ENCODE peak calls at places on chromosomes 2 and 18, in five cellular contexts. One of them, this sample, is unnamed.

GRCh38 chr2:55518846-55519167 is 711 bp upstream of the CFAP36 start:
- DNase-seq in DMS153: no peak
- DNase-seq in AG09319: no peak
- DNase-seq in T-cell: no peak
- DNase-seq in RCC 7860: no peak
- DNase-seq in this sample: peak

GRCh38 chr2:240232961-240233890 is 92.8 kb upstream of the OTOS start:
- DNase-seq in DMS153: peak
- DNase-seq in AG09319: peak
- DNase-seq in T-cell: peak
- DNase-seq in RCC 7860: peak
- DNase-seq in this sample: peak

GRCh38 chr2:85409719-85410583 is at the start of gene CAPG:
- DNase-seq in DMS153: no peak
- DNase-seq in AG09319: no peak
- DNase-seq in T-cell: peak
- DNase-seq in RCC 7860: peak
- DNase-seq in this sample: peak

GRCh38 chr2:40451926-40452605 is at the start of gene SLC8A1:
- DNase-seq in DMS153: peak
- DNase-seq in AG09319: no peak
- DNase-seq in T-cell: no peak
- DNase-seq in RCC 7860: no peak
- DNase-seq in this sample: no peak

GRCh38 chr2:65316072-65316471 is 88.4 kb downstream of the ACTR2 start:
- DNase-seq in DMS153: no peak
- DNase-seq in AG09319: peak
- DNase-seq in T-cell: no peak
- DNase-seq in RCC 7860: no peak
- DNase-seq in this sample: no peak

GRCh38 chr18:74392323-74392722 is 64.8 kb downstream of the DIPK1C start:
- DNase-seq in DMS153: no peak
- DNase-seq in AG09319: no peak
- DNase-seq in T-cell: no peak
- DNase-seq in RCC 7860: no peak
- DNase-seq in this sample: no peak

GRCh38 chr2:217045725-217046475 is 186.0 kb upstream of the TNP1 start:
- DNase-seq in DMS153: no peak
- DNase-seq in AG09319: no peak
- DNase-seq in T-cell: no peak
- DNase-seq in RCC 7860: no peak
- DNase-seq in this sample: no peak

GRCh38 chr18:54358495-54358793 is 738 bp downstream of the C18orf54 start:
- DNase-seq in DMS153: no peak
- DNase-seq in AG09319: no peak
- DNase-seq in T-cell: no peak
- DNase-seq in RCC 7860: no peak
- DNase-seq in this sample: no peak

GRCh38 chr18:9136315-9137141 is at the start of gene ANKRD12:
- DNase-seq in DMS153: peak
- DNase-seq in AG09319: peak
- DNase-seq in T-cell: peak
- DNase-seq in RCC 7860: peak
- DNase-seq in this sample: peak

GRCh38 chr2:172285010-172285621 is 142.3 kb upstream of the ITGA6 start:
- DNase-seq in DMS153: no peak
- DNase-seq in AG09319: peak
- DNase-seq in T-cell: no peak
- DNase-seq in RCC 7860: peak
- DNase-seq in this sample: peak

GRCh38 chr2:105879798-105880300 is 135.1 kb downstream of the NCK2 start:
- DNase-seq in DMS153: no peak
- DNase-seq in AG09319: no peak
- DNase-seq in T-cell: no peak
- DNase-seq in RCC 7860: no peak
- DNase-seq in this sample: no peak

GRCh38 chr2:908568-908967 is 42.1 kb upstream of the SNTG2 start:
- DNase-seq in DMS153: no peak
- DNase-seq in AG09319: no peak
- DNase-seq in T-cell: no peak
- DNase-seq in RCC 7860: no peak
- DNase-seq in this sample: no peak

GRCh38 chr2:190547914-190548313 is 13.4 kb upstream of the NEMP2 start:
- DNase-seq in DMS153: no peak
- DNase-seq in AG09319: no peak
- DNase-seq in T-cell: no peak
- DNase-seq in RCC 7860: peak
- DNase-seq in this sample: no peak

GRCh38 chr2:238287702-238288649 is at the start of gene PER2:
- DNase-seq in DMS153: peak
- DNase-seq in AG09319: peak
- DNase-seq in T-cell: peak
- DNase-seq in RCC 7860: peak
- DNase-seq in this sample: peak

GRCh38 chr18:61991201-61991600 is 98.4 kb upstream of the RNF152 start:
- DNase-seq in DMS153: no peak
- DNase-seq in AG09319: no peak
- DNase-seq in T-cell: no peak
- DNase-seq in RCC 7860: no peak
- DNase-seq in this sample: no peak

GRCh38 chr2:152201466-152201830 is 25.9 kb upstream of the STAM2 start:
- DNase-seq in DMS153: no peak
- DNase-seq in AG09319: no peak
- DNase-seq in T-cell: no peak
- DNase-seq in RCC 7860: no peak
- DNase-seq in this sample: no peak

GRCh38 chr2:23241611-23242245 is 143.3 kb upstream of the KLHL29 start:
- DNase-seq in DMS153: no peak
- DNase-seq in AG09319: no peak
- DNase-seq in T-cell: no peak
- DNase-seq in RCC 7860: no peak
- DNase-seq in this sample: no peak

GRCh38 chr2:84537251-84537650 is 21.0 kb downstream of the DNAH6 start:
- DNase-seq in DMS153: no peak
- DNase-seq in AG09319: no peak
- DNase-seq in T-cell: no peak
- DNase-seq in RCC 7860: no peak
- DNase-seq in this sample: no peak

GRCh38 chr2:49643149-49643548 is 488.8 kb upstream of the FSHR start:
- DNase-seq in DMS153: no peak
- DNase-seq in AG09319: no peak
- DNase-seq in T-cell: no peak
- DNase-seq in RCC 7860: no peak
- DNase-seq in this sample: no peak

GRCh38 chr2:134611316-134611715 is 107.5 kb downstream of the TMEM163 start:
- DNase-seq in DMS153: peak
- DNase-seq in AG09319: no peak
- DNase-seq in T-cell: no peak
- DNase-seq in RCC 7860: no peak
- DNase-seq in this sample: no peak

GRCh38 chr2:30780776-30781330 is 26.4 kb downstream of the CAPN13 start:
- DNase-seq in DMS153: no peak
- DNase-seq in AG09319: no peak
- DNase-seq in T-cell: no peak
- DNase-seq in RCC 7860: no peak
- DNase-seq in this sample: no peak

GRCh38 chr18:65788373-65788772 is 37.6 kb downstream of the CDH7 start:
- DNase-seq in DMS153: peak
- DNase-seq in AG09319: no peak
- DNase-seq in T-cell: no peak
- DNase-seq in RCC 7860: no peak
- DNase-seq in this sample: no peak

GRCh38 chr18:3248670-3249359 is 1.2 kb downstream of the MYL12A start:
- DNase-seq in DMS153: no peak
- DNase-seq in AG09319: no peak
- DNase-seq in T-cell: no peak
- DNase-seq in RCC 7860: peak
- DNase-seq in this sample: peak

GRCh38 chr2:28004086-28004485 is 113.6 kb downstream of the BABAM2 start:
- DNase-seq in DMS153: no peak
- DNase-seq in AG09319: peak
- DNase-seq in T-cell: no peak
- DNase-seq in RCC 7860: peak
- DNase-seq in this sample: no peak

GRCh38 chr18:48002933-48003365 is 72.5 kb upstream of the SMAD2 start:
- DNase-seq in DMS153: peak
- DNase-seq in AG09319: no peak
- DNase-seq in T-cell: no peak
- DNase-seq in RCC 7860: peak
- DNase-seq in this sample: no peak

GRCh38 chr18:26133652-26134051 is at the start of gene PSMA8:
- DNase-seq in DMS153: no peak
- DNase-seq in AG09319: no peak
- DNase-seq in T-cell: peak
- DNase-seq in RCC 7860: no peak
- DNase-seq in this sample: no peak

GRCh38 chr18:45004531-45004930 is 323.8 kb downstream of the SETBP1 start:
- DNase-seq in DMS153: no peak
- DNase-seq in AG09319: no peak
- DNase-seq in T-cell: no peak
- DNase-seq in RCC 7860: no peak
- DNase-seq in this sample: no peak

This sample was measured in HAP-1.